ENCODE peak calls at places on chromosomes 6 and 20, in seven cellular contexts. N, K, Y, T, P, W and Q are unnamed samples.

GRCh38 chr20:1440024-1440423 is 26.6 kb downstream of the NSFL1C start:
- DNase-seq in N (no peak), K (no peak), Y (peak; percentile 10), T (no peak), P (no peak), W (no peak), Q (no peak)

GRCh38 chr20:51452091-51452613 is 90.4 kb downstream of the NFATC2 start:
- DNase-seq in N (no peak), K (no peak), Y (no peak), T (no peak), P (no peak), W (no peak), Q (no peak)

GRCh38 chr20:17732907-17733521 is 33.2 kb downstream of the BANF2 start:
- DNase-seq in N (no peak), K (peak; percentile 41), Y (no peak), T (no peak), P (no peak), W (no peak), Q (no peak)

GRCh38 chr6:90370493-90370959 is 73.9 kb upstream of the BACH2 start:
- DNase-seq in N (no peak), K (no peak), Y (no peak), T (no peak), P (no peak), W (no peak), Q (no peak)

GRCh38 chr6:145267076-145267867 is 468.0 kb downstream of the EPM2A start:
- DNase-seq in N (no peak), K (no peak), Y (no peak), T (no peak), P (no peak), W (no peak), Q (no peak)

GRCh38 chr6:101195581-101195980 is 197.9 kb upstream of the GRIK2 start:
- DNase-seq in N (no peak), K (no peak), Y (no peak), T (no peak), P (no peak), W (no peak), Q (no peak)

GRCh38 chr6:135938588-135939215 is 87.2 kb downstream of the PDE7B start:
- DNase-seq in N (peak; percentile 68), K (no peak), Y (peak; percentile 33), T (no peak), P (no peak), W (no peak), Q (peak; percentile 36)

GRCh38 chr6:157982297-157982579 is 575 bp downstream of the SYNJ2 start:
- DNase-seq in N (no peak), K (peak; percentile 60), Y (no peak), T (peak; percentile 21), P (peak; percentile 71), W (peak; percentile 27), Q (no peak)

GRCh38 chr20:2101057-2101934 is at the start of gene STK35:
- DNase-seq in N (no peak), K (no peak), Y (peak; percentile 87), T (no peak), P (no peak), W (peak; percentile 90), Q (peak; percentile 84)

GRCh38 chr6:113645576-113645970 is 211.6 kb upstream of the MARCKS start:
- DNase-seq in N (no peak), K (peak; percentile 39), Y (no peak), T (no peak), P (no peak), W (peak; percentile 19), Q (no peak)

GRCh38 chr6:65638047-65638831 is 68.8 kb downstream of the EYS start:
- DNase-seq in N (no peak), K (no peak), Y (peak; percentile 23), T (peak; percentile 18), P (no peak), W (no peak), Q (no peak)

GRCh38 chr20:52047811-52048302 is 143.7 kb downstream of the ZFP64 start:
- DNase-seq in N (no peak), K (no peak), Y (no peak), T (no peak), P (no peak), W (no peak), Q (no peak)

GRCh38 chr6:52500268-52501129 is 76.4 kb downstream of the TRAM2 start:
- DNase-seq in N (no peak), K (no peak), Y (no peak), T (no peak), P (no peak), W (no peak), Q (no peak)

GRCh38 chr20:17752452-17752851 is 52.7 kb downstream of the BANF2 start:
- DNase-seq in N (no peak), K (no peak), Y (no peak), T (no peak), P (no peak), W (no peak), Q (no peak)

GRCh38 chr6:925656-926213 is 232.8 kb upstream of the EXOC2 start:
- DNase-seq in N (no peak), K (no peak), Y (no peak), T (no peak), P (no peak), W (no peak), Q (no peak)

GRCh38 chr20:17896771-17897369 is 71.7 kb downstream of the SNX5 start:
- DNase-seq in N (no peak), K (no peak), Y (no peak), T (no peak), P (no peak), W (peak; percentile 46), Q (no peak)

GRCh38 chr6:127717384-127717783 is 140.4 kb downstream of the C6orf58 start:
- DNase-seq in N (no peak), K (no peak), Y (no peak), T (no peak), P (no peak), W (no peak), Q (no peak)

GRCh38 chr6:161233986-161234620 is 39.8 kb downstream of the AGPAT4 start:
- DNase-seq in N (peak; percentile 83), K (peak; percentile 21), Y (peak; percentile 32), T (no peak), P (peak; percentile 37), W (peak; percentile 80), Q (peak; percentile 32)

GRCh38 chr20:63179876-63180275 is 36.1 kb downstream of the YTHDF1 start:
- DNase-seq in N (no peak), K (no peak), Y (no peak), T (no peak), P (no peak), W (no peak), Q (no peak)

GRCh38 chr6:150236544-150236943 is 93.7 kb downstream of the PPP1R14C start:
- DNase-seq in N (no peak), K (peak; percentile 47), Y (no peak), T (no peak), P (no peak), W (no peak), Q (no peak)

GRCh38 chr6:35300848-35301247 is 3.2 kb downstream of the DEF6 start:
- DNase-seq in N (no peak), K (no peak), Y (no peak), T (no peak), P (no peak), W (no peak), Q (no peak)

GRCh38 chr6:35299674-35300073 is 2.1 kb downstream of the DEF6 start:
- DNase-seq in N (no peak), K (no peak), Y (no peak), T (no peak), P (no peak), W (no peak), Q (no peak)

GRCh38 chr6:35297541-35298481 is at the start of gene DEF6:
- DNase-seq in N (peak; percentile 83), K (peak; percentile 87), Y (peak; percentile 49), T (peak; percentile 67), P (peak; percentile 92), W (peak; percentile 58), Q (peak; percentile 55)

GRCh38 chr6:35296931-35297330 is 687 bp upstream of the DEF6 start:
- DNase-seq in N (no peak), K (no peak), Y (no peak), T (no peak), P (no peak), W (no peak), Q (no peak)

GRCh38 chr6:35298625-35299140 is 1.1 kb downstream of the DEF6 start:
- DNase-seq in N (no peak), K (no peak), Y (no peak), T (no peak), P (no peak), W (no peak), Q (no peak)
- H3K4me1 ChIP-seq in N (peaks cover 19% of the 10 kb centered on the region), K (peaks cover 35% of the 10 kb centered on the region), Y (no peaks in the 10 kb centered on the region), T (peaks cover 8% of the 10 kb centered on the region), P (peaks cover 68% of the 10 kb centered on the region), W (no peaks in the 10 kb centered on the region), Q (peaks cover 17% of the 10 kb centered on the region)

DNA sequence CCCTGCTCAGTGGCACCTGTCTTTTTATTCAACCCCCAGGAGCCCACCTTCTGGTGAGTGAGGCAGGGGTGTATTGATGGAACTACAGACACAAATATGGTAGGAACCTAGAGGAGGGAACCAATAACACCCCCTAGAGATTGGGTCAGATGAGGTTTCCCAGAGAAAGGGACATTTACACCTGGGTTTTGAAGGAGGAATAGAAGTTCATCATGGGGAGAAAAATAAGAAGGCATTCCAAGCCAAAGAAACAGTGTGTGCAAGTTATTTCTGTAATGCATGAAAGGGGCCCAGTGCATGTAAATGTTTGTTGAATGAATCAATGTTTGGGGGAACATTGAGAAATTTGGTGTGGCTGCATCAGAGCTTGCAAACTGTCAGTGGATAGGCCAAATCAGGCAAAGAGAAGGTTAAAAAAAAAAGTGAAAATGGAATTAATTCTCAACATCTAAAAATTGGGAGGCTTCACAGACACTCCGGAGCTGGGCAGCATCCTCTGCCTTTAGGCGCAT is 11.1 kb upstream of the KIAA1755 start:
- DNase-seq in N (no peak), K (no peak), Y (no peak), T (no peak), P (no peak), W (no peak), Q (no peak)
- H3K4me1 ChIP-seq in N (no peaks in the 10 kb centered on the region), K (no peaks in the 10 kb centered on the region), Y (peaks cover 25% of the 10 kb centered on the region), T (no peaks in the 10 kb centered on the region), P (peaks cover 24% of the 10 kb centered on the region), W (no peaks in the 10 kb centered on the region), Q (no peaks in the 10 kb centered on the region)

GRCh38 chr6:33770116-33770832 is 18.7 kb downstream of the LEMD2 start:
- DNase-seq in N (no peak), K (no peak), Y (no peak), T (no peak), P (no peak), W (no peak), Q (no peak)

GRCh38 chr6:33770833-33771341 is 18.0 kb downstream of the LEMD2 start:
- DNase-seq in N (no peak), K (no peak), Y (no peak), T (no peak), P (no peak), W (no peak), Q (no peak)

GRCh38 chr6:33772902-33773472 is 15.9 kb downstream of the LEMD2 start:
- DNase-seq in N (no peak), K (no peak), Y (no peak), T (no peak), P (no peak), W (no peak), Q (no peak)

GRCh38 chr6:33772114-33772830 is 16.7 kb downstream of the LEMD2 start:
- DNase-seq in N (no peak), K (no peak), Y (no peak), T (no peak), P (no peak), W (no peak), Q (no peak)

GRCh38 chr6:33771342-33772113 is 17.4 kb downstream of the LEMD2 start:
- DNase-seq in N (peak; percentile 87), K (peak; percentile 65), Y (peak; percentile 92), T (peak; percentile 77), P (peak; percentile 77), W (peak; percentile 61), Q (peak; percentile 62)
- H3K4me1 ChIP-seq in N (peaks cover 23% of the 10 kb centered on the region), K (peaks cover 28% of the 10 kb centered on the region), Y (peaks cover 48% of the 10 kb centered on the region), T (peaks cover 12% of the 10 kb centered on the region), P (peaks cover 50% of the 10 kb centered on the region), W (peaks cover 13% of the 10 kb centered on the region), Q (peaks cover 40% of the 10 kb centered on the region)

GRCh38 chr20:48785256-48785655 is 42.5 kb downstream of the PREX1 start:
- DNase-seq in N (no peak), K (no peak), Y (no peak), T (no peak), P (no peak), W (no peak), Q (no peak)
- H3K4me1 ChIP-seq in N (no peaks in the 10 kb centered on the region), K (peaks cover 13% of the 10 kb centered on the region), Y (peaks cover 26% of the 10 kb centered on the region), T (peaks cover 54% of the 10 kb centered on the region), P (peaks cover 86% of the 10 kb centered on the region), W (no peaks in the 10 kb centered on the region), Q (no peaks in the 10 kb centered on the region)